ENCODE peak calls at places on chromosomes 12 and 14, in ten cellular contexts. E is stomach, A is suprapubic skin, S is tibial nerve, C is GM12878, N is A549, M is transverse colon, G is K562, F is ovary, I is H1. V is an unnamed sample.

GRCh38 chr12:116466536-116466935 is 92.6 kb upstream of the MAP1LC3B2 start:
- DNase-seq in C (no peak), A (no peak), F (no peak), I (no peak), N (no peak), M (no peak), S (no peak), G (no peak), E (no peak), V (no peak)

GRCh38 chr12:124509676-124510300 is 57.6 kb downstream of the NCOR2 start:
- DNase-seq in G (peak; percentile 66), A (no peak), E (peak; percentile 65), S (peak; percentile 77), F (peak; percentile 87), I (no peak), M (peak; percentile 55), N (no peak), C (no peak), V (peak; percentile 91)

GRCh38 chr12:57628280-57629191 is 4.5 kb downstream of the B4GALNT1 start:
- DNase-seq in M (no peak), A (no peak), C (no peak), F (no peak), I (peak; percentile 48), G (no peak), E (no peak), S (no peak), N (no peak), V (peak; percentile 58)

GRCh38 chr12:2152134-2152533 is 99.3 kb downstream of the CACNA1C start:
- DNase-seq in I (no peak), N (no peak), F (no peak), E (no peak), M (no peak), S (no peak), G (no peak), A (no peak), C (peak; percentile 75), V (no peak)

GRCh38 chr12:49794811-49795653 is 33.2 kb downstream of the NCKAP5L start:
- DNase-seq in F (no peak), S (no peak), I (no peak), M (no peak), C (no peak), E (no peak), G (peak; percentile 8), A (peak; percentile 59), N (no peak), V (peak; percentile 60)

GRCh38 chr14:81991998-81992397 is 458.3 kb upstream of the SEL1L start:
- DNase-seq in S (no peak), N (no peak), A (no peak), G (no peak), M (no peak), C (no peak), I (no peak), E (no peak), F (no peak), V (no peak)

GRCh38 chr12:4857472-4858291 is 52.0 kb upstream of the KCNA1 start:
- DNase-seq in S (peak; percentile 81), G (peak; percentile 54), F (peak; percentile 74), M (peak; percentile 80), N (peak; percentile 57), C (peak; percentile 34), A (peak; percentile 79), E (peak; percentile 78), I (peak; percentile 92), V (peak; percentile 81)

GRCh38 chr12:88399811-88400210 is 180.5 kb downstream of the KITLG start:
- DNase-seq in G (no peak), F (no peak), N (no peak), S (no peak), C (no peak), E (no peak), A (no peak), M (no peak), I (no peak), V (no peak)

GRCh38 chr12:118120579-118121363 is 15.2 kb upstream of the PEBP1 start:
- DNase-seq in M (peak; percentile 85), A (peak; percentile 78), I (peak; percentile 79), G (peak; percentile 90), F (peak; percentile 91), E (peak; percentile 84), S (peak; percentile 84), C (no peak), N (peak; percentile 69), V (peak; percentile 84)

GRCh38 chr12:43060738-43061137 is 471.2 kb upstream of the PRICKLE1 start:
- DNase-seq in N (no peak), S (no peak), A (no peak), E (no peak), I (no peak), C (no peak), F (no peak), M (no peak), G (no peak), V (no peak)

GRCh38 chr12:30626847-30627246 is 68.8 kb downstream of the IPO8 start:
- DNase-seq in E (no peak), N (no peak), S (no peak), C (no peak), M (no peak), I (no peak), A (no peak), F (no peak), G (no peak), V (no peak)

GRCh38 chr12:30617568-30617967 is 78.1 kb downstream of the IPO8 start:
- DNase-seq in N (no peak), A (no peak), I (no peak), G (no peak), M (no peak), S (no peak), F (no peak), E (no peak), C (no peak), V (no peak)

GRCh38 chr12:30624009-30624408 is 71.7 kb downstream of the IPO8 start:
- DNase-seq in I (no peak), S (no peak), M (no peak), A (no peak), G (no peak), C (no peak), E (no peak), F (no peak), N (no peak), V (no peak)

GRCh38 chr12:30622509-30622908 is 73.2 kb downstream of the IPO8 start:
- DNase-seq in G (no peak), S (no peak), N (peak; percentile 13), M (no peak), C (peak; percentile 9), E (no peak), I (no peak), F (no peak), A (no peak), V (no peak)
- TF ChIP-seq EP300 in G (no peak), S (no peak), N (no peak), M (no peak), C (no peak), E (no peak), I (no peak), F (no peak), A (no peak), V (no peak)

GRCh38 chr12:62726471-62726980 is 208.4 kb downstream of the PPM1H start:
- DNase-seq in A (no peak), G (no peak), M (no peak), N (no peak), F (no peak), C (no peak), E (no peak), S (no peak), I (no peak), V (no peak)

GRCh38 chr12:62732861-62733427 is 202.0 kb downstream of the PPM1H start:
- DNase-seq in M (no peak), S (no peak), A (no peak), G (no peak), C (no peak), I (no peak), F (no peak), N (peak; percentile 92), E (no peak), V (no peak)

GRCh38 chr12:62736596-62736995 is 198.4 kb downstream of the PPM1H start:
- DNase-seq in N (peak; percentile 49), I (no peak), M (no peak), A (no peak), F (no peak), E (no peak), G (no peak), S (no peak), C (no peak), V (no peak)

GRCh38 chr12:62730649-62731377 is 204.1 kb downstream of the PPM1H start:
- DNase-seq in M (no peak), F (no peak), I (no peak), N (peak; percentile 79), A (no peak), C (no peak), E (no peak), G (no peak), S (no peak), V (no peak)

DNA sequence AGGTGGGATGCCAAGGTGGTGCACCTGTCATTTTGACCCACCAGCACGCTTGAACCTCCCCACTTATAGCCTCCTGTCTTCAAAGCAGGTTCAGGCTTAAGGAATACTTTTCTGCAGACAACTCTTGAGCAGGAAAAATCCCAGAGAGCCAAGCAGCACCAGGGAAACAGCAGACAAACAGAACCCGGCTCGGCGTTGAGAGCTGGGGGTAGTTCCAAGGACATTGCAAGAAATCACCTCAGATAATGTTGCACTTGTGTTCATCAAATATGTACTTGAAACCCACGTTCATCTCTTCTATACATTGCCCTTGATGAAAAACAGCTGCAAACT is 203.6 kb downstream of the PPM1H start:
- DNase-seq in G (no peak), I (no peak), F (no peak), N (no peak), E (no peak), S (no peak), A (no peak), C (no peak), M (no peak), V (no peak)
- H3K4me3 ChIP-seq in G (no peak overlapping the region), I (no peak overlapping the region), F (no peak overlapping the region), N (peak overlapping the region; percentile 0), E (no peak overlapping the region), S (no peak overlapping the region), A (no peak overlapping the region), C (no peak overlapping the region), M (no peak overlapping the region), V (no peak overlapping the region)

GRCh38 chr12:102463659-102464249 is 16.6 kb downstream of the IGF1 start:
- DNase-seq in C (no peak), A (no peak), N (no peak), M (no peak), E (no peak), G (no peak), F (no peak), I (no peak), S (no peak), V (no peak)
- TF ChIP-seq EP300 in C (no peak), A (no peak), N (no peak), M (no peak), E (no peak), G (no peak), F (no peak), I (no peak), S (no peak), V (no peak)

DNA sequence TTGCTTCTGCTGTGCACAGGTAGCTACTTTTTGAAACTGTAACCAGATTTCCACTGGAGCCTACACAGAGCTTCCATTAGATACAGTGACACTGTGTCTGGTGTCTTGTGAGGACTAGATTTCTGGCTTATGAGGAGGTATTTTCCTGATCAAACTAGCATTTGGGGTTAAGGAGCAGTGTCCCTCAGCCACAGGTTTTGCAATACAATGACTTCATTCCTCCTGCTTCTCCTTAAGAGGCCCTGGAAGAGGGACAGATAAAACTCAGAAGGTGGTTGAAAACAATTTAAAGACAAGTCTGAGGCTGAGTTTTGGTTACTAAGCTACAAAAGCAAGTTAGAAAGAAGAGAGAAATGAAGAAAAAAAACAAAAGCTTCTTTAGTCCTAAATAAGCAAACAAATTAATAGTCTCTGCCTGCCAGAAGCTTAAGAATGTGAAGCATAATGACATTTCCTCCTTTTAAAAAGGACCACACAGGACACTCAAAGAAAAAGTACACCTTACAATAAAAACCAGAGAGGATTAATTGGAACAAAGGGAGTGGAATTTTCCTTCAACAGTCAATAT is 53.0 kb downstream of the PKP2 start:
- DNase-seq in M (no peak), F (no peak), E (no peak), I (no peak), S (peak; percentile 7), A (no peak), G (no peak), N (no peak), C (no peak), V (no peak)
- H3K4me3 ChIP-seq in M (no peak overlapping the region), F (no peak overlapping the region), E (no peak overlapping the region), I (no peak overlapping the region), S (no peak overlapping the region), A (no peak overlapping the region), G (no peak overlapping the region), N (no peak overlapping the region), C (no peak overlapping the region), V (no peak overlapping the region)

V was measured in sigmoid colon.